ENCODE peak calls at places on chromosomes 5 and 9, in seven cellular contexts. One of them, this sample, is unnamed.

GRCh38 chr5:172616730-172617129 is 24.3 kb upstream of the NEURL1B start:
- DNase-seq in heart left ventricle: peak; percentile 90
- DNase-seq in foreskin fibroblast: no peak
- DNase-seq in heart right ventricle: peak; percentile 82
- DNase-seq in AG04450: peak; percentile 13
- DNase-seq in endodermal cell: no peak
- DNase-seq in WERI-Rb-1: no peak
- DNase-seq in this sample: peak; percentile 81

GRCh38 chr9:81526587-81526986 is 162.8 kb downstream of the TLE1 start:
- DNase-seq in heart left ventricle: no peak
- DNase-seq in foreskin fibroblast: peak; percentile 56
- DNase-seq in heart right ventricle: no peak
- DNase-seq in AG04450: peak; percentile 66
- DNase-seq in endodermal cell: no peak
- DNase-seq in WERI-Rb-1: no peak
- DNase-seq in this sample: peak; percentile 77

GRCh38 chr9:16653491-16654407 is 216.7 kb downstream of the BNC2 start:
- DNase-seq in heart left ventricle: peak; percentile 30
- DNase-seq in foreskin fibroblast: no peak
- DNase-seq in heart right ventricle: no peak
- DNase-seq in AG04450: no peak
- DNase-seq in endodermal cell: no peak
- DNase-seq in WERI-Rb-1: peak; percentile 38
- DNase-seq in this sample: peak; percentile 33

GRCh38 chr5:35364350-35364749 is 134.1 kb upstream of the PRLR start:
- DNase-seq in heart left ventricle: no peak
- DNase-seq in foreskin fibroblast: no peak
- DNase-seq in heart right ventricle: no peak
- DNase-seq in AG04450: no peak
- DNase-seq in endodermal cell: no peak
- DNase-seq in WERI-Rb-1: no peak
- DNase-seq in this sample: no peak

GRCh38 chr5:127353339-127353738 is 62.7 kb downstream of the MEGF10 start:
- DNase-seq in heart left ventricle: no peak
- DNase-seq in foreskin fibroblast: no peak
- DNase-seq in heart right ventricle: no peak
- DNase-seq in AG04450: no peak
- DNase-seq in endodermal cell: no peak
- DNase-seq in WERI-Rb-1: no peak
- DNase-seq in this sample: no peak

GRCh38 chr5:123450641-123451421 is 27.6 kb upstream of the CEP120 start:
- DNase-seq in heart left ventricle: no peak
- DNase-seq in foreskin fibroblast: no peak
- DNase-seq in heart right ventricle: no peak
- DNase-seq in AG04450: no peak
- DNase-seq in endodermal cell: no peak
- DNase-seq in WERI-Rb-1: no peak
- DNase-seq in this sample: peak; percentile 67

GRCh38 chr9:101062686-101063085 is 34.2 kb downstream of the PLPPR1 start:
- DNase-seq in heart left ventricle: no peak
- DNase-seq in foreskin fibroblast: no peak
- DNase-seq in heart right ventricle: no peak
- DNase-seq in AG04450: no peak
- DNase-seq in endodermal cell: no peak
- DNase-seq in WERI-Rb-1: no peak
- DNase-seq in this sample: no peak

GRCh38 chr9:128193469-128194096 is 2.2 kb upstream of the CIZ1 start:
- DNase-seq in heart left ventricle: no peak
- DNase-seq in foreskin fibroblast: no peak
- DNase-seq in heart right ventricle: peak; percentile 2
- DNase-seq in AG04450: no peak
- DNase-seq in endodermal cell: no peak
- DNase-seq in WERI-Rb-1: no peak
- DNase-seq in this sample: no peak

GRCh38 chr5:126471875-126472537 is 48.8 kb downstream of the GRAMD2B start:
- DNase-seq in heart left ventricle: no peak
- DNase-seq in foreskin fibroblast: peak; percentile 76
- DNase-seq in heart right ventricle: no peak
- DNase-seq in AG04450: peak; percentile 42
- DNase-seq in endodermal cell: no peak
- DNase-seq in WERI-Rb-1: no peak
- DNase-seq in this sample: peak; percentile 42

GRCh38 chr5:159905496-159905895 is 10.8 kb upstream of the ADRA1B start:
- DNase-seq in heart left ventricle: no peak
- DNase-seq in foreskin fibroblast: peak; percentile 88
- DNase-seq in heart right ventricle: no peak
- DNase-seq in AG04450: peak; percentile 39
- DNase-seq in endodermal cell: no peak
- DNase-seq in WERI-Rb-1: no peak
- DNase-seq in this sample: peak; percentile 60

GRCh38 chr9:106634183-106634582 is 228.8 kb upstream of the ZNF462 start:
- DNase-seq in heart left ventricle: no peak
- DNase-seq in foreskin fibroblast: no peak
- DNase-seq in heart right ventricle: no peak
- DNase-seq in AG04450: no peak
- DNase-seq in endodermal cell: no peak
- DNase-seq in WERI-Rb-1: no peak
- DNase-seq in this sample: no peak

GRCh38 chr5:98940586-98940985 is 11.8 kb upstream of the CHD1 start:
- DNase-seq in heart left ventricle: no peak
- DNase-seq in foreskin fibroblast: peak; percentile 43
- DNase-seq in heart right ventricle: no peak
- DNase-seq in AG04450: no peak
- DNase-seq in endodermal cell: no peak
- DNase-seq in WERI-Rb-1: no peak
- DNase-seq in this sample: peak; percentile 57

GRCh38 chr5:138969323-138970013 is 94.3 kb upstream of the LRRTM2 start:
- DNase-seq in heart left ventricle: peak; percentile 55
- DNase-seq in foreskin fibroblast: no peak
- DNase-seq in heart right ventricle: no peak
- DNase-seq in AG04450: no peak
- DNase-seq in endodermal cell: no peak
- DNase-seq in WERI-Rb-1: no peak
- DNase-seq in this sample: no peak

GRCh38 chr9:113596616-113597320 is 133.2 kb downstream of the RGS3 start:
- DNase-seq in heart left ventricle: no peak
- DNase-seq in foreskin fibroblast: no peak
- DNase-seq in heart right ventricle: no peak
- DNase-seq in AG04450: no peak
- DNase-seq in endodermal cell: no peak
- DNase-seq in WERI-Rb-1: no peak
- DNase-seq in this sample: no peak
- H3K4me3 ChIP-seq in heart left ventricle: peak overlapping the region; percentile 74
- H3K4me3 ChIP-seq in foreskin fibroblast: peak overlapping the region; percentile 91
- H3K4me3 ChIP-seq in heart right ventricle: peak overlapping the region; percentile 65
- H3K4me3 ChIP-seq in AG04450: peak overlapping the region; percentile 10
- H3K4me3 ChIP-seq in endodermal cell: no peak overlapping the region
- H3K4me3 ChIP-seq in WERI-Rb-1: no peak overlapping the region
- H3K4me3 ChIP-seq in this sample: peak overlapping the region; percentile 6

GRCh38 chr5:78362220-78362619 is 1.8 kb downstream of the SCAMP1 start:
- DNase-seq in heart left ventricle: no peak
- DNase-seq in foreskin fibroblast: no peak
- DNase-seq in heart right ventricle: no peak
- DNase-seq in AG04450: no peak
- DNase-seq in endodermal cell: no peak
- DNase-seq in WERI-Rb-1: no peak
- DNase-seq in this sample: no peak

GRCh38 chr5:78369680-78370079 is 9.3 kb downstream of the SCAMP1 start:
- DNase-seq in heart left ventricle: no peak
- DNase-seq in foreskin fibroblast: no peak
- DNase-seq in heart right ventricle: no peak
- DNase-seq in AG04450: no peak
- DNase-seq in endodermal cell: no peak
- DNase-seq in WERI-Rb-1: no peak
- DNase-seq in this sample: no peak

GRCh38 chr5:78373231-78373630 is 12.8 kb downstream of the SCAMP1 start:
- DNase-seq in heart left ventricle: no peak
- DNase-seq in foreskin fibroblast: no peak
- DNase-seq in heart right ventricle: no peak
- DNase-seq in AG04450: no peak
- DNase-seq in endodermal cell: no peak
- DNase-seq in WERI-Rb-1: no peak
- DNase-seq in this sample: no peak

GRCh38 chr5:78364005-78364404 is 3.6 kb downstream of the SCAMP1 start:
- DNase-seq in heart left ventricle: no peak
- DNase-seq in foreskin fibroblast: no peak
- DNase-seq in heart right ventricle: no peak
- DNase-seq in AG04450: no peak
- DNase-seq in endodermal cell: no peak
- DNase-seq in WERI-Rb-1: no peak
- DNase-seq in this sample: peak; percentile 6

GRCh38 chr5:78367318-78367991 is 7.0 kb downstream of the SCAMP1 start:
- DNase-seq in heart left ventricle: no peak
- DNase-seq in foreskin fibroblast: no peak
- DNase-seq in heart right ventricle: no peak
- DNase-seq in AG04450: no peak
- DNase-seq in endodermal cell: no peak
- DNase-seq in WERI-Rb-1: no peak
- DNase-seq in this sample: no peak
- TF ChIP-seq CTCF in heart left ventricle: no peak
- TF ChIP-seq CTCF in foreskin fibroblast: no peak
- TF ChIP-seq CTCF in heart right ventricle: no peak
- TF ChIP-seq CTCF in AG04450: no peak
- TF ChIP-seq CTCF in endodermal cell: peak; percentile 60
- TF ChIP-seq CTCF in WERI-Rb-1: peak; percentile 26
- TF ChIP-seq CTCF in this sample: peak; percentile 5

DNA sequence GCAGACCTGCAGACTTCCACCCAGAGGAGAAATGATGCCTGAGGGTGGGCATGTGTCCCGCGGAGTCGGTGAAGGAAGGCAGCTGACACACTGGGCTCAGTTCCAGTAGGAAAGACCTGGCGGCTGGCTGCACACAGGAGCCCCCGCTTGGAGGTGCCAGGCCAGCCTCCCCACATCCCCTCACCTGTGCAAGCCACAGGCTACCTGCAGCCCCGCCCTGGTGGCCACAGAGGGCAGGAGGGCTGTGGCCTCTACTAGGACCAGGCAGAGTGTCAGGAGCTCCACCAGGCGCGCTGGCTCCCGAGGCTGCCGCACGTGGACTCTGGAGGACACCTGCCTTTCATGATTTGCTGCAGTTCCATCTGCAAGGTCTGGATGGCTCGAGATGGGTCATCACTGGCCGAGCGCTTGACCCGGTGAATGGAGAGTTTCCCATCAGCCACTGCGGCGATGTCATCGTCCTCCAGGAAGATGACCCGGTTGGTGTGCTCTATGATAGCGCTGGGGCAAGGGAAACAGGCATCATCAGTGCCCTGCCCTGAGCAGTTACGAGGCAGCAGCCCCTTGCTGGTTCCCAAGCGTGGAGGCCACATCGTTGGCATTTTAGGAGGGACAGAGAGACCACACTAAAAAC is 26.7 kb upstream of the MAPK9 start:
- DNase-seq in heart left ventricle: no peak
- DNase-seq in foreskin fibroblast: no peak
- DNase-seq in heart right ventricle: no peak
- DNase-seq in AG04450: no peak
- DNase-seq in endodermal cell: no peak
- DNase-seq in WERI-Rb-1: no peak
- DNase-seq in this sample: no peak
- H3K4me3 ChIP-seq in heart left ventricle: no peak overlapping the region
- H3K4me3 ChIP-seq in foreskin fibroblast: no peak overlapping the region
- H3K4me3 ChIP-seq in heart right ventricle: no peak overlapping the region
- H3K4me3 ChIP-seq in AG04450: no peak overlapping the region
- H3K4me3 ChIP-seq in endodermal cell: no peak overlapping the region
- H3K4me3 ChIP-seq in WERI-Rb-1: no peak overlapping the region
- H3K4me3 ChIP-seq in this sample: no peak overlapping the region

DNA sequence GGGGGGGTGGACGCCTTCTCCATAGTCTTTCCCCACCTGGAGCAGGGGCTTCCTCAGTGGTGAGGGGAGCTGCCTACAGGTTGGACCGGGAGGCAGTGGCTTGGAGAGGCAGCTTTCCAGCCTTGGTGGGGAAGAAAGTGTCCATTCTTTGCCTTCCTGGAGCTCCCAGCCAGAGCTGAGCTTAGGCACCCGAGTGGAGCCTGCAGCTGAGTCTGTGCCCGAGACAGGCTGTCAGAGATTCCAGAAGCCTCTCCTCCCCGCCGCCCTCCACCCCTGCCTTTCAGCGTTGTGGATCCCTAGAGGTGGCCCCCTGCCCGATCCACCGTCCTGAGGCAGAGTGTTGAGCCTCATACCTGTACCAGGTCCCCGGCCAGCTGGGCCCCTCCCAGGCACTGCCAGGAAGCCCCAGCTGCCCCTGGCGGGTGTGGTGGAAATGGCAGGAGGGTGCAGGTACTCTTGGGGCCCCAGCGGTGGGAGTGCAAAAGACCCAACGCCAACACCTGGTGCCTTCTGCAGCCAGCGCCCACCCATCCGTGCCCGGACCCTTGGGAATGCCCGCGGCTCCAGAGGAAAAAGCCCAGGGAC is 112.0 kb downstream of the RXRA start:
- DNase-seq in heart left ventricle: no peak
- DNase-seq in foreskin fibroblast: no peak
- DNase-seq in heart right ventricle: no peak
- DNase-seq in AG04450: no peak
- DNase-seq in endodermal cell: peak; percentile 80
- DNase-seq in WERI-Rb-1: no peak
- DNase-seq in this sample: no peak
- TF ChIP-seq CTCF in heart left ventricle: no peak
- TF ChIP-seq CTCF in foreskin fibroblast: no peak
- TF ChIP-seq CTCF in heart right ventricle: no peak
- TF ChIP-seq CTCF in AG04450: no peak
- TF ChIP-seq CTCF in endodermal cell: peak; percentile 47
- TF ChIP-seq CTCF in WERI-Rb-1: no peak
- TF ChIP-seq CTCF in this sample: no peak

GRCh38 chr9:95754533-95755420 is 120.7 kb upstream of the ERCC6L2 start:
- DNase-seq in heart left ventricle: no peak
- DNase-seq in foreskin fibroblast: no peak
- DNase-seq in heart right ventricle: no peak
- DNase-seq in AG04450: no peak
- DNase-seq in endodermal cell: peak; percentile 81
- DNase-seq in WERI-Rb-1: no peak
- DNase-seq in this sample: no peak

GRCh38 chr9:95756101-95756500 is 119.4 kb upstream of the ERCC6L2 start:
- DNase-seq in heart left ventricle: no peak
- DNase-seq in foreskin fibroblast: no peak
- DNase-seq in heart right ventricle: no peak
- DNase-seq in AG04450: no peak
- DNase-seq in endodermal cell: no peak
- DNase-seq in WERI-Rb-1: no peak
- DNase-seq in this sample: no peak

GRCh38 chr9:95757483-95757882 is 118.0 kb upstream of the ERCC6L2 start:
- DNase-seq in heart left ventricle: no peak
- DNase-seq in foreskin fibroblast: no peak
- DNase-seq in heart right ventricle: no peak
- DNase-seq in AG04450: no peak
- DNase-seq in endodermal cell: no peak
- DNase-seq in WERI-Rb-1: no peak
- DNase-seq in this sample: no peak

GRCh38 chr9:95755421-95755730 is 120.1 kb upstream of the ERCC6L2 start:
- DNase-seq in heart left ventricle: no peak
- DNase-seq in foreskin fibroblast: no peak
- DNase-seq in heart right ventricle: no peak
- DNase-seq in AG04450: no peak
- DNase-seq in endodermal cell: no peak
- DNase-seq in WERI-Rb-1: no peak
- DNase-seq in this sample: no peak

DNA sequence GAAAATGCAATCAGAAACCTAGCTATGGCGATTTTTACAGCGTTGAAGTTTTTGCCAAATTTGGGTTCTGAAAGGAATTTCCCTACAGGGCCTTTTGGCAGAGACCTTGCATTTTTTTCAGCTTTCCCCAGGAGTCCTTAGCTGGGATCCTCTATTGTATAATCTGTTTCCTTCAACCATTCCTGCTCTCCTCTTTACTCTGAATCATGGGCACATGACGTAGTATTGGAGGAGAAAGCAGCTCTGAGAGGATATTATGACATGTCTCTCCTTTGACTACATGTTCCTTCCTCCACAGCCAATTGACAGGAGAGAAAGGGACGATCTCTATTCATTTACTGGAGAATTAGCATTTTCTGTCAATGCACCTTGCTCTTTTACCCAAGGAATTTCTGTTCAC is 118.5 kb upstream of the ERCC6L2 start:
- DNase-seq in heart left ventricle: no peak
- DNase-seq in foreskin fibroblast: no peak
- DNase-seq in heart right ventricle: no peak
- DNase-seq in AG04450: peak; percentile 53
- DNase-seq in endodermal cell: no peak
- DNase-seq in WERI-Rb-1: no peak
- DNase-seq in this sample: peak; percentile 94
- H3K4me3 ChIP-seq in heart left ventricle: no peak overlapping the region
- H3K4me3 ChIP-seq in foreskin fibroblast: no peak overlapping the region
- H3K4me3 ChIP-seq in heart right ventricle: no peak overlapping the region
- H3K4me3 ChIP-seq in AG04450: no peak overlapping the region
- H3K4me3 ChIP-seq in endodermal cell: no peak overlapping the region
- H3K4me3 ChIP-seq in WERI-Rb-1: no peak overlapping the region
- H3K4me3 ChIP-seq in this sample: no peak overlapping the region